ENCODE peak calls at places on chromosomes 11 and 22, in five cellular contexts. T is activated T-cell treated with anti-CD3 and anti-CD28 coated beads for 1 hour, K is H9, R is erythroblast, J is heart right ventricle. E is an unnamed sample.

GRCh38 chr22:19942071-19942885 is 660 bp upstream of the TXNRD2 start:
- DNase-seq in T (no peak), J (no peak), K (no peak), R (peak), E (no peak)

GRCh38 chr11:68950268-68950667 is 30.5 kb downstream of the MRGPRD start:
- DNase-seq in J (no peak), K (peak), T (no peak), R (peak), E (peak)

GRCh38 chr11:66840317-66841091 is 2.7 kb upstream of the RCE1 start:
- DNase-seq in K (no peak), R (no peak), T (no peak), J (no peak), E (no peak)

GRCh38 chr11:11677672-11678356 is 56.0 kb upstream of the GALNT18 start:
- DNase-seq in K (no peak), T (no peak), J (no peak), R (no peak), E (no peak)

GRCh38 chr11:77557553-77557952 is 32.2 kb upstream of the AQP11 start:
- DNase-seq in R (peak), K (peak), J (no peak), T (no peak), E (peak)

GRCh38 chr22:23219787-23220484 is 39.6 kb downstream of the BCR start:
- DNase-seq in K (no peak), T (peak), J (no peak), R (no peak), E (peak)

GRCh38 chr11:111797145-111797581 is 31.0 kb upstream of the PPP2R1B start:
- DNase-seq in R (peak), K (no peak), J (no peak), T (no peak), E (no peak)

GRCh38 chr11:86736303-86737143 is 63.8 kb upstream of the PRSS23 start:
- DNase-seq in R (no peak), T (no peak), J (no peak), K (no peak), E (no peak)

GRCh38 chr22:46574993-46575914 is 37.8 kb upstream of the CELSR1 start:
- DNase-seq in T (no peak), K (peak), J (peak), R (no peak), E (peak)

GRCh38 chr11:111419181-111419580 is 40.1 kb upstream of the POU2AF1 start:
- DNase-seq in T (no peak), J (no peak), R (no peak), K (no peak), E (no peak)

GRCh38 chr11:107493117-107493516 is 35.5 kb upstream of the CWF19L2 start:
- DNase-seq in R (no peak), J (no peak), T (no peak), K (no peak), E (no peak)

E was measured in mesendoderm.